ENCODE peak calls at places on chromosome 5, in eight cellular contexts. D is GM23248, N is SK-N-SH, F is HCT116, R is GM23338, E is PC-3, Q is OCI-LY7, M is MM.1S. V is an unnamed sample.

GRCh38 chr5:99331061-99331460 is 402.3 kb upstream of the CHD1 start:
- DNase-seq in D (no peak), N (no peak), F (no peak), R (no peak), E (no peak), Q (no peak), M (no peak), V (no peak)

GRCh38 chr5:150376799-150377771 is 19.6 kb downstream of the TCOF1 start:
- DNase-seq in D (peak; percentile 89), N (no peak), F (no peak), R (no peak), E (no peak), Q (no peak), M (no peak), V (no peak)

GRCh38 chr5:151315998-151316597 is 12.5 kb upstream of the SLC36A3 start:
- DNase-seq in D (peak; percentile 84), N (peak; percentile 74), F (peak; percentile 37), R (peak; percentile 81), E (peak; percentile 93), Q (peak; percentile 72), M (peak; percentile 73), V (peak; percentile 87)

GRCh38 chr5:147303251-147303650 is 68.4 kb downstream of the STK32A start:
- DNase-seq in D (peak; percentile 37), N (no peak), F (no peak), R (no peak), E (peak; percentile 59), Q (no peak), M (no peak), V (no peak)

GRCh38 chr5:139671096-139671841 is 23.1 kb downstream of the CXXC5 start:
- DNase-seq in D (no peak), N (no peak), F (no peak), R (no peak), E (no peak), Q (peak; percentile 52), M (peak; percentile 63), V (no peak)

GRCh38 chr5:51279983-51280382 is 103.3 kb upstream of the ISL1 start:
- DNase-seq in D (no peak), N (peak; percentile 47), F (no peak), R (peak; percentile 11), E (no peak), Q (no peak), M (no peak), V (peak; percentile 35)

GRCh38 chr5:37086466-37087178 is 162.6 kb downstream of the CPLANE1 start:
- DNase-seq in D (peak; percentile 42), N (no peak), F (no peak), R (peak; percentile 53), E (peak; percentile 37), Q (no peak), M (no peak), V (peak; percentile 17)

GRCh38 chr5:166165600-166165999 is 2125.8 kb upstream of the WWC1 start:
- DNase-seq in D (no peak), N (no peak), F (no peak), R (peak; percentile 71), E (no peak), Q (no peak), M (peak; percentile 36), V (peak; percentile 50)

GRCh38 chr5:143600396-143601075 is 197.1 kb upstream of the NR3C1 start:
- DNase-seq in D (peak; percentile 65), N (no peak), F (no peak), R (no peak), E (no peak), Q (no peak), M (no peak), V (peak; percentile 40)

GRCh38 chr5:117621921-117622320 is 1047.3 kb upstream of the SEMA6A start:
- DNase-seq in D (no peak), N (no peak), F (no peak), R (no peak), E (no peak), Q (no peak), M (no peak), V (no peak)

GRCh38 chr5:117624226-117624625 is 1049.6 kb upstream of the SEMA6A start:
- DNase-seq in D (no peak), N (no peak), F (no peak), R (no peak), E (no peak), Q (no peak), M (no peak), V (no peak)

GRCh38 chr5:117623042-117623815 is 1048.6 kb upstream of the SEMA6A start:
- DNase-seq in D (no peak), N (no peak), F (no peak), R (no peak), E (no peak), Q (no peak), M (peak; percentile 93), V (peak; percentile 6)
- TF ChIP-seq EZH2phosphoT487 in D (no peak), N (no peak), F (no peak), R (no peak), E (no peak), Q (no peak), M (no peak), V (no peak)

DNA sequence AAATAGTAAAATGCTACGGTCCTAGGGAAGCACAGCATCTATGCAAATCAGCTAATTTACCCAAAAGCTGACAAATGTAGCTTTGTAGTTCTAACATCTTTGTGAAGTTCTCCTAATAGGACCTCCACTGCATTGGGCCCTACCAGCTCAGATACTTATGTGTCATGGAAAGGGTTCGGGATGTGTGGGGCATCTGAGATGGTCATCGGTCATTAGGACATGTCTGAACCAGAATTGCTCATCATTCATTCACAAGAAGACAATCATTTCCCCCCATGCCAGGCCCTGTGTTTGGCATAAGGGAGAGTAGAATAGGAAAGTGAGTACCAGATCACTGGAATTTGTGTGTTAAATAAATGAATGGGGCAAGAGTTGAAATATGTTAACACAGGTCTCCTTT is 35.7 kb downstream of the PWWP2A start:
- DNase-seq in D (peak; percentile 79), N (no peak), F (no peak), R (no peak), E (peak; percentile 49), Q (no peak), M (no peak), V (no peak)
- TF ChIP-seq EZH2phosphoT487 in D (no peak), N (no peak), F (no peak), R (no peak), E (no peak), Q (no peak), M (no peak), V (no peak)

GRCh38 chr5:171984748-171985419 is 21.6 kb downstream of the FBXW11 start:
- DNase-seq in D (peak; percentile 79), N (peak; percentile 9), F (no peak), R (no peak), E (peak; percentile 81), Q (no peak), M (no peak), V (no peak)
- TF ChIP-seq EZH2phosphoT487 in D (peak; percentile 68), N (no peak), F (no peak), R (no peak), E (no peak), Q (no peak), M (no peak), V (no peak)

GRCh38 chr5:127875235-127876021 is 172.2 kb downstream of the CCDC192 start:
- DNase-seq in D (peak; percentile 19), N (peak; percentile 51), F (peak; percentile 65), R (peak; percentile 76), E (peak; percentile 78), Q (peak; percentile 60), M (peak; percentile 90), V (peak; percentile 82)
- TF ChIP-seq EZH2phosphoT487 in D (no peak), N (no peak), F (no peak), R (no peak), E (no peak), Q (no peak), M (no peak), V (no peak)

GRCh38 chr5:141208478-141208877 is at the start of gene PCDHB12:
- DNase-seq in D (peak; percentile 55), N (peak; percentile 50), F (no peak), R (peak; percentile 74), E (peak; percentile 20), Q (peak; percentile 19), M (peak; percentile 37), V (no peak)
- TF ChIP-seq EZH2phosphoT487 in D (no peak), N (no peak), F (no peak), R (no peak), E (no peak), Q (no peak), M (no peak), V (no peak)

GRCh38 chr5:40172721-40173120 is 507.0 kb upstream of the PTGER4 start:
- DNase-seq in D (no peak), N (no peak), F (no peak), R (no peak), E (peak; percentile 94), Q (no peak), M (no peak), V (no peak)
- TF ChIP-seq EZH2phosphoT487 in D (no peak), N (no peak), F (no peak), R (no peak), E (no peak), Q (no peak), M (no peak), V (no peak)

GRCh38 chr5:27682600-27682999 is 644.2 kb upstream of the CDH9 start:
- DNase-seq in D (no peak), N (no peak), F (no peak), R (peak; percentile 66), E (peak; percentile 40), Q (no peak), M (no peak), V (peak; percentile 5)
- TF ChIP-seq EZH2phosphoT487 in D (no peak), N (no peak), F (no peak), R (no peak), E (no peak), Q (no peak), M (no peak), V (no peak)

GRCh38 chr5:158516521-158516920 is 583.2 kb downstream of the EBF1 start:
- DNase-seq in D (no peak), N (no peak), F (no peak), R (no peak), E (no peak), Q (no peak), M (no peak), V (no peak)
- TF ChIP-seq EZH2phosphoT487 in D (no peak), N (no peak), F (no peak), R (no peak), E (no peak), Q (no peak), M (no peak), V (no peak)

V was measured in hepatocyte.